ENCODE peak calls at places on chromosomes 1 and 21, in ten cellular contexts. L is kidney epithelial cell; M is HAP-1; T is upper lobe of right lung; S is keratinocyte; Y is CD8-positive, alpha-beta T cell; R is A549; O is prostate gland; E is choroid plexus epithelial cell; Z is GM06990. H is an unnamed sample.

GRCh38 chr1:214859647-214860046 is 222.9 kb upstream of the KCNK2 start:
- DNase-seq in E (peak), L (no peak), Y (no peak), M (no peak), O (no peak), R (no peak), S (no peak), Z (no peak), T (no peak), H (no peak)

GRCh38 chr21:44496900-44497550 is 41.7 kb downstream of the LRRC3 start:
- DNase-seq in L (no peak), M (no peak), S (no peak), E (no peak), T (no peak), Z (no peak), Y (no peak), O (no peak), R (no peak), H (no peak)

GRCh38 chr1:47196622-47197021 is 6.8 kb upstream of the PDZK1IP1 start:
- DNase-seq in E (no peak), T (peak), R (no peak), Y (no peak), O (no peak), S (no peak), M (no peak), L (no peak), Z (no peak), H (no peak)

GRCh38 chr1:9849691-9850441 is 26.1 kb upstream of the CLSTN1 start:
- DNase-seq in T (no peak), Z (peak), R (no peak), S (no peak), O (no peak), M (no peak), Y (no peak), E (no peak), L (no peak), H (peak)

GRCh38 chr1:203051841-203052324 is 25.6 kb downstream of the PPFIA4 start:
- DNase-seq in Y (no peak), O (no peak), M (no peak), L (no peak), R (no peak), T (no peak), Z (no peak), S (no peak), E (no peak), H (peak)

GRCh38 chr1:198669023-198669698 is 30.3 kb downstream of the PTPRC start:
- DNase-seq in O (no peak), L (peak), R (peak), M (no peak), Y (no peak), E (peak), T (no peak), Z (peak), S (peak), H (peak)

GRCh38 chr21:33289199-33289819 is 23.1 kb downstream of the IL10RB start:
- DNase-seq in T (no peak), Y (no peak), E (peak), L (no peak), Z (no peak), M (no peak), O (no peak), R (no peak), S (no peak), H (no peak)

GRCh38 chr1:228737613-228738012 is 2.3 kb downstream of the RHOU start:
- DNase-seq in R (no peak), T (no peak), M (no peak), E (peak), L (no peak), S (no peak), Y (no peak), Z (no peak), O (no peak), H (no peak)

GRCh38 chr1:70675737-70676156 is 264.7 kb downstream of the CTH start:
- DNase-seq in E (no peak), R (no peak), S (no peak), L (no peak), T (no peak), O (no peak), Z (peak), Y (no peak), M (no peak), H (peak)

GRCh38 chr1:165914136-165914798 is 86.9 kb downstream of the UCK2 start:
- DNase-seq in Y (peak), S (no peak), M (peak), L (no peak), E (peak), Z (peak), T (no peak), R (peak), O (peak), H (peak)

GRCh38 chr1:112902221-112902620 is 53.8 kb downstream of the SLC16A1 start:
- DNase-seq in Y (no peak), T (no peak), M (no peak), Z (no peak), S (no peak), R (no peak), E (no peak), L (no peak), O (no peak), H (no peak)

DNA sequence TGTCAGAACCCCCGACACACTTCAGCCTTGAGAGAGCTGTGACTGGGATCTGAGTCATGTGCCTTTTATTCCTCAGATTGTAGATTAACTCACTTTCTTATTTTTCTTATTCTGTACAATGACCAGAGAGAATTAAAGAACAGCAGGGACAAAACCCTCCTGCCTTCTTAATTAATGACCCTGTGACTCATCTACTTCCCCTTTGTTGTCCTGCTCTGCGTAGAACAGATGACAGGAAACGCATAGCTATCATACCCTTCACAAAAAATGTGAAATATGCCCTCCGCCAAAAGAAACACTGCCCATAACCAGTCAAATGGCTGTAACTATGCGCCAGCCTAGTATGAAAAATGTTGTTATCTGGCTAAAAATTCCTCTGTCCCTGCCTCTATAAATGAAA is 9.1 kb upstream of the PADI2 start:
- DNase-seq in Z (no peak), S (peak), R (peak), Y (no peak), E (peak), M (peak), L (peak), O (no peak), T (no peak), H (no peak)
- H3K4me3 ChIP-seq in Z (no peak), S (no peak), R (no peak), Y (no peak), E (no peak), M (no peak), L (no peak), O (no peak), T (no peak), H (no peak)

GRCh38 chr1:7770620-7770938 is 517 bp upstream of the VAMP3 start:
- DNase-seq in Y (no peak), T (no peak), M (peak), S (no peak), E (peak), L (no peak), O (no peak), R (peak), Z (no peak), H (no peak)
- H3K4me3 ChIP-seq in Y (peak), T (peak), M (peak), S (peak), E (peak), L (peak), O (peak), R (peak), Z (peak), H (peak)

GRCh38 chr1:23395162-23395724 is 25.6 kb upstream of the ZNF436 start:
- DNase-seq in O (no peak), E (no peak), S (no peak), R (no peak), L (no peak), Y (no peak), T (no peak), Z (no peak), M (no peak), H (no peak)
- H3K4me3 ChIP-seq in O (no peak), E (no peak), S (no peak), R (no peak), L (no peak), Y (no peak), T (no peak), Z (no peak), M (no peak), H (no peak)

GRCh38 chr1:204146965-204147364 is 4.9 kb downstream of the ETNK2 start:
- DNase-seq in S (no peak), M (no peak), E (no peak), R (no peak), Z (no peak), Y (no peak), L (no peak), T (no peak), O (no peak), H (no peak)
- H3K4me3 ChIP-seq in S (no peak), M (no peak), E (no peak), R (no peak), Z (no peak), Y (no peak), L (no peak), T (no peak), O (no peak), H (no peak)

DNA sequence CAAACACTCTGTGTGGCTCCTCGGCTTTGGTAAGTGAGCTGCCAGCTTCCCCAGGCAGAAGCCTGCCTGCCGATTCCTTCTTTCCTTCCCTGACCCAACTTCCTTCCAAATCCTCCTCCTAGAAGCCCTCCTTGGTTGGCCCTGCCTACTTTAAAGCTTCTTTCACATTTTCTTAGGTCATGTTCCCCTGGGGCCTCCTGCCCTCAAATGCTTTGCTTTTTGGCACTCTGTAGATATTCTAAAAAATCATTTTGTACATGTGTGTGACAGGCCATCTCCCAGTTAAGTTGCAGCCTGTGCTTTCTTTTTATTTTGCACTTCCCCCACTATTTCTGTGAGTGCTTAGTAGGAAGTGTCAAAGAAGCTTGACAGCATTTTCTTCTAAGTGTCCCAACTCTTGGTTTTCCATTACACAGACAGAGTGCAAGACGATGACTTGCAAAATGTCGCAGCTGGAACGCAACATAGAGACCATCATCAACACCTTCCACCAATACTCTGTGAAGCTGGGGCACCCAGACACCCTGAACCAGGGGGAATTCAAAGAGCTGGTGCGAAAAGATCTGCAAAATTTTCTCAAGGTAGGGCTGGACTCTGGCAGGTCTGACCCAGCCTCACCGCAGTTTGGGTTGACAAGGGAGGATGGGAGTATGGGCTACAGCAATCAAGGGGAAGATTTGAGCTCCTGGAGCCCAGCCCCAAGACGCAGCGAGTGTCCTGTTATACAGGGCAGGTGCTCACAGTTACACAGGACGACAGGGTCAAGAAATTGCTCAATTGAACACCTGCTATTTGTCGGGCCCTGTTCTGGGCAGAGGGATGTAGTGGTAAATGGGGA is at the start of gene S100A9:
- DNase-seq in O (no peak), Z (no peak), T (no peak), S (no peak), Y (peak), M (no peak), R (no peak), L (no peak), E (no peak), H (no peak)
- H3K4me3 ChIP-seq in O (no peak), Z (no peak), T (peak), S (no peak), Y (no peak), M (no peak), R (no peak), L (no peak), E (no peak), H (no peak)

GRCh38 chr1:25198731-25199231 is 33.5 kb downstream of the SYF2 start:
- DNase-seq in E (no peak), T (no peak), M (no peak), O (peak), L (no peak), Y (peak), S (no peak), Z (no peak), R (no peak), H (peak)
- H3K4me3 ChIP-seq in E (no peak), T (no peak), M (no peak), O (no peak), L (no peak), Y (no peak), S (no peak), Z (peak), R (no peak), H (peak)

GRCh38 chr1:239587066-239587465 is 200.7 kb downstream of the CHRM3 start:
- DNase-seq in R (no peak), Z (no peak), Y (peak), T (no peak), L (no peak), S (no peak), O (no peak), M (no peak), E (no peak), H (peak)

GRCh38 chr1:239586128-239586527 is 199.8 kb downstream of the CHRM3 start:
- DNase-seq in Y (no peak), E (no peak), R (no peak), L (no peak), S (no peak), Z (no peak), M (no peak), T (no peak), O (no peak), H (no peak)
- H3K4me3 ChIP-seq in Y (no peak), E (no peak), R (no peak), L (no peak), S (no peak), Z (no peak), M (no peak), T (no peak), O (no peak), H (no peak)

GRCh38 chr21:39613029-39613934 is 542 bp downstream of the B3GALT5 start:
- DNase-seq in R (no peak), E (peak), Z (no peak), O (no peak), S (no peak), M (no peak), T (no peak), Y (no peak), L (no peak), H (no peak)
- H3K4me3 ChIP-seq in R (no peak), E (peak), Z (no peak), O (peak), S (no peak), M (no peak), T (no peak), Y (no peak), L (peak), H (no peak)